ENCODE peak calls at places on chromosomes 13 and 19, in nine cellular contexts. One of them, this sample, is unnamed. For H3K36me3 and H3K9me3, the result is how much of the 10 kb centered on the place peaks cover.

GRCh38 chr13:98824376-98825160 is 72.1 kb upstream of the SLC15A1 start:
- DNase-seq in heart right ventricle: no peak
- DNase-seq in thoracic aorta: no peak
- DNase-seq in DND-41: no peak
- DNase-seq in left ventricle myocardium inferior: no peak
- DNase-seq in fibroblast of lung: no peak
- DNase-seq in Karpas-422: no peak
- DNase-seq in breast epithelium: no peak
- DNase-seq in astrocyte: no peak
- DNase-seq in this sample: no peak

GRCh38 chr19:1355258-1355973 is 28.3 kb upstream of the NDUFS7 start:
- DNase-seq in heart right ventricle: no peak
- DNase-seq in thoracic aorta: no peak
- DNase-seq in DND-41: peak
- DNase-seq in left ventricle myocardium inferior: no peak
- DNase-seq in fibroblast of lung: no peak
- DNase-seq in Karpas-422: peak
- DNase-seq in breast epithelium: no peak
- DNase-seq in astrocyte: no peak
- DNase-seq in this sample: no peak

GRCh38 chr13:24802074-24802473 is 38.1 kb downstream of the RNF17 start:
- DNase-seq in heart right ventricle: no peak
- DNase-seq in thoracic aorta: no peak
- DNase-seq in DND-41: no peak
- DNase-seq in left ventricle myocardium inferior: no peak
- DNase-seq in fibroblast of lung: peak
- DNase-seq in Karpas-422: no peak
- DNase-seq in breast epithelium: no peak
- DNase-seq in astrocyte: no peak
- DNase-seq in this sample: no peak

GRCh38 chr13:39565036-39565949 is 37.7 kb downstream of the LHFPL6 start:
- DNase-seq in heart right ventricle: no peak
- DNase-seq in thoracic aorta: no peak
- DNase-seq in DND-41: no peak
- DNase-seq in left ventricle myocardium inferior: no peak
- DNase-seq in fibroblast of lung: peak
- DNase-seq in Karpas-422: no peak
- DNase-seq in breast epithelium: no peak
- DNase-seq in astrocyte: peak
- DNase-seq in this sample: no peak

GRCh38 chr13:60347174-60347573 is 49.8 kb upstream of the TDRD3 start:
- DNase-seq in heart right ventricle: no peak
- DNase-seq in thoracic aorta: no peak
- DNase-seq in DND-41: no peak
- DNase-seq in left ventricle myocardium inferior: no peak
- DNase-seq in fibroblast of lung: no peak
- DNase-seq in Karpas-422: no peak
- DNase-seq in breast epithelium: no peak
- DNase-seq in astrocyte: no peak
- DNase-seq in this sample: no peak

GRCh38 chr13:63541336-63541735 is 2125.7 kb upstream of the PCDH20 start:
- DNase-seq in heart right ventricle: no peak
- DNase-seq in thoracic aorta: no peak
- DNase-seq in DND-41: no peak
- DNase-seq in left ventricle myocardium inferior: no peak
- DNase-seq in fibroblast of lung: no peak
- DNase-seq in Karpas-422: no peak
- DNase-seq in breast epithelium: no peak
- DNase-seq in astrocyte: no peak
- DNase-seq in this sample: no peak

GRCh38 chr19:2574478-2574931 is 98.6 kb downstream of the GADD45B start:
- DNase-seq in heart right ventricle: no peak
- DNase-seq in thoracic aorta: no peak
- DNase-seq in DND-41: no peak
- DNase-seq in left ventricle myocardium inferior: no peak
- DNase-seq in fibroblast of lung: no peak
- DNase-seq in Karpas-422: no peak
- DNase-seq in breast epithelium: no peak
- DNase-seq in astrocyte: no peak
- DNase-seq in this sample: no peak

GRCh38 chr19:1474765-1475351 is 4.2 kb downstream of the C19orf25 start:
- DNase-seq in heart right ventricle: peak
- DNase-seq in thoracic aorta: no peak
- DNase-seq in DND-41: no peak
- DNase-seq in left ventricle myocardium inferior: no peak
- DNase-seq in fibroblast of lung: no peak
- DNase-seq in Karpas-422: peak
- DNase-seq in breast epithelium: no peak
- DNase-seq in astrocyte: no peak
- DNase-seq in this sample: no peak

GRCh38 chr19:34773555-34773864 is 495 bp upstream of the ZNF599 start:
- DNase-seq in heart right ventricle: no peak
- DNase-seq in thoracic aorta: no peak
- DNase-seq in DND-41: no peak
- DNase-seq in left ventricle myocardium inferior: no peak
- DNase-seq in fibroblast of lung: no peak
- DNase-seq in Karpas-422: no peak
- DNase-seq in breast epithelium: no peak
- DNase-seq in astrocyte: no peak
- DNase-seq in this sample: no peak

GRCh38 chr13:52906122-52906903 is 57.9 kb upstream of the PCDH8 start:
- DNase-seq in heart right ventricle: no peak
- DNase-seq in thoracic aorta: no peak
- DNase-seq in DND-41: no peak
- DNase-seq in left ventricle myocardium inferior: no peak
- DNase-seq in fibroblast of lung: no peak
- DNase-seq in Karpas-422: no peak
- DNase-seq in breast epithelium: no peak
- DNase-seq in astrocyte: no peak
- DNase-seq in this sample: no peak

GRCh38 chr19:53538378-53539109 is 599 bp downstream of the ZNF331 start:
- DNase-seq in heart right ventricle: peak
- DNase-seq in thoracic aorta: no peak
- DNase-seq in DND-41: peak
- DNase-seq in left ventricle myocardium inferior: no peak
- DNase-seq in fibroblast of lung: no peak
- DNase-seq in Karpas-422: peak
- DNase-seq in breast epithelium: no peak
- DNase-seq in astrocyte: no peak
- DNase-seq in this sample: no peak

DNA sequence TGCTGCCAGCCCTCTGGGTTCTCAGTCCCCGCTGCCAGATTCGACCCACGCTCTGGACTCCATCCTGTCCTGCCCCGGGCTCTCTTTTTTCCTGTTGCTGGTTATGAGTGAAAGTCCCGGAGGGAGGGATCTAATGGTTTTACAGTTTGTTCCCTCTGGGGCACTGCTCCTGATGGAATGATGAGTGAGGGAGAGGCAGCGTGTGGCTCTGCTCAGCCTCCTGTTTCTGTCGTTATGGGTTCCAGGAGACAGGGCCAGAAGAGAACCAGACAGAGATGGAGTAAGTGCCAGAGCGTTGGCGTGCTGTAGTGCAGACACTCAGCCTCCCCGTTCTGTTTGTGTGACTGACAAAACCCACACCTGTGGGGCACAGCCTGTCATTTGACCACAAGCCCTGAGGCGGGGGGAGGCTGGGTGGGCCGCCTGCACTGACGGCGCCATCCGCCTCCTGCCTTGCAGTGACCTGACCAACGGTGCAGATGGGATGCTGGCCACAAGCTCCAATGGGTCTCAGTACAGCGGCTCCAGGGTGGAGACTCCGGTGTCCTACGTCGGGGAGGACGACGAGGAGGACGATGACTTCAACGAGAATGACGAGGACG is 18.2 kb downstream of the ATP4B start:
- DNase-seq in heart right ventricle: no peak
- DNase-seq in thoracic aorta: no peak
- DNase-seq in DND-41: no peak
- DNase-seq in left ventricle myocardium inferior: peak
- DNase-seq in fibroblast of lung: no peak
- DNase-seq in Karpas-422: no peak
- DNase-seq in breast epithelium: peak
- DNase-seq in astrocyte: no peak
- DNase-seq in this sample: no peak
- H3K36me3 ChIP-seq in heart right ventricle: under half
- H3K36me3 ChIP-seq in thoracic aorta: under half
- H3K36me3 ChIP-seq in DND-41: half or more
- H3K36me3 ChIP-seq in left ventricle myocardium inferior: half or more
- H3K36me3 ChIP-seq in fibroblast of lung: under half
- H3K36me3 ChIP-seq in Karpas-422: under half
- H3K36me3 ChIP-seq in breast epithelium: under half
- H3K36me3 ChIP-seq in astrocyte: under half
- H3K36me3 ChIP-seq in this sample: under half

DNA sequence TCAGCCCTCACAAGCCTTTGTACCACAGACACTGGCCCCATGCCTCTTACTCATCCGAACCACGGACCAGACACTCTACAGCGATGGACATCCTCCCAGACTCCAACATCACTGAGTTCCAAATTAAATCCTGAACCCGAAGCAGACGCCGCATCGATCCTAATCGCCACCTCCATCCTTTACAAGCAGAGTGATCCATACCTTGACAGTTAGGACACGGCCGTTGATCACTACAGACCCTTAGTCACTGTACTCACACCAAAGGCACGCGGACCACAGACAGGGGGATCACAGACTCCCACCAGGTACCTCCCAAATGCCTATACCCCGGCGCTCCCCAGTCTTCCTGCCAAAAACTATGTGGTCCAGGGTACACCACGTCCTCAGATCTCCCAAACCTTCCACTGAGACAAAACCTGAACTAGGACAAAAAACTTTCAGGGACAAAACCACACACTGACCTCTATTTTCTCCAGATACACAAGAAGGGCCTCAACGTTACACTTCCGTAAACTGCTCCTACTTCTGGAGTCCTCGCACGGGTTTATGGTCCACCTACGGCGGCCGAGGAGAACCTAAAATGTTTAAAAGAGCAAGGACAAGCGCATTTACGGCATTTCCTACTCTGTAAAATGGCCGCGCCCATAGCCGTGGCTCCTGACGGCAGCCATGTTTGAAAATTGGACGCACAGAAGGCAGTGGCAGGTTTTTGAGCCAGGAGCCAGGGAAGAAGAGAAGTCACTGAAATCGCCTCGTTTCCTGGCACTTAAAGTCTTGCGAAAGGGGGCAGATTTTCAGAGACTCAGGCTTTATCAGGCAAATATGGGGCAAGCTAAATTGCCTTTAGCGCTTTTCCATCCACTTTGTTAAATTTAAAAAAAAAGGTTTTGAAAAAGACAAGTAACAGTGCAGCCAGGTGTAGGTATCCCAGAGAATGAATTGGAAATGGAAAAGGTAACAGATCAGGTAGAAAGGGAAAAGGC is at the start of gene ZNF350:
- DNase-seq in heart right ventricle: peak
- DNase-seq in thoracic aorta: peak
- DNase-seq in DND-41: peak
- DNase-seq in left ventricle myocardium inferior: peak
- DNase-seq in fibroblast of lung: peak
- DNase-seq in Karpas-422: peak
- DNase-seq in breast epithelium: peak
- DNase-seq in astrocyte: peak
- DNase-seq in this sample: peak
- H3K9me3 ChIP-seq in heart right ventricle: half or more
- H3K9me3 ChIP-seq in thoracic aorta: under half
- H3K9me3 ChIP-seq in DND-41: under half
- H3K9me3 ChIP-seq in left ventricle myocardium inferior: half or more
- H3K9me3 ChIP-seq in fibroblast of lung: under half
- H3K9me3 ChIP-seq in Karpas-422: half or more
- H3K9me3 ChIP-seq in breast epithelium: half or more
- H3K9me3 ChIP-seq in astrocyte: under half
- H3K9me3 ChIP-seq in this sample: half or more

GRCh38 chr19:31946491-31946890 is 398.9 kb upstream of the ZNF507 start:
- DNase-seq in heart right ventricle: peak
- DNase-seq in thoracic aorta: no peak
- DNase-seq in DND-41: peak
- DNase-seq in left ventricle myocardium inferior: no peak
- DNase-seq in fibroblast of lung: no peak
- DNase-seq in Karpas-422: no peak
- DNase-seq in breast epithelium: no peak
- DNase-seq in astrocyte: no peak
- DNase-seq in this sample: no peak

GRCh38 chr19:31943305-31943704 is 402.1 kb upstream of the ZNF507 start:
- DNase-seq in heart right ventricle: no peak
- DNase-seq in thoracic aorta: no peak
- DNase-seq in DND-41: no peak
- DNase-seq in left ventricle myocardium inferior: no peak
- DNase-seq in fibroblast of lung: no peak
- DNase-seq in Karpas-422: no peak
- DNase-seq in breast epithelium: no peak
- DNase-seq in astrocyte: no peak
- DNase-seq in this sample: no peak

GRCh38 chr19:31944286-31944685 is 401.1 kb upstream of the ZNF507 start:
- DNase-seq in heart right ventricle: no peak
- DNase-seq in thoracic aorta: no peak
- DNase-seq in DND-41: no peak
- DNase-seq in left ventricle myocardium inferior: no peak
- DNase-seq in fibroblast of lung: no peak
- DNase-seq in Karpas-422: no peak
- DNase-seq in breast epithelium: no peak
- DNase-seq in astrocyte: no peak
- DNase-seq in this sample: no peak

GRCh38 chr19:31947436-31947835 is 398.0 kb upstream of the ZNF507 start:
- DNase-seq in heart right ventricle: no peak
- DNase-seq in thoracic aorta: no peak
- DNase-seq in DND-41: no peak
- DNase-seq in left ventricle myocardium inferior: no peak
- DNase-seq in fibroblast of lung: no peak
- DNase-seq in Karpas-422: no peak
- DNase-seq in breast epithelium: no peak
- DNase-seq in astrocyte: no peak
- DNase-seq in this sample: no peak

DNA sequence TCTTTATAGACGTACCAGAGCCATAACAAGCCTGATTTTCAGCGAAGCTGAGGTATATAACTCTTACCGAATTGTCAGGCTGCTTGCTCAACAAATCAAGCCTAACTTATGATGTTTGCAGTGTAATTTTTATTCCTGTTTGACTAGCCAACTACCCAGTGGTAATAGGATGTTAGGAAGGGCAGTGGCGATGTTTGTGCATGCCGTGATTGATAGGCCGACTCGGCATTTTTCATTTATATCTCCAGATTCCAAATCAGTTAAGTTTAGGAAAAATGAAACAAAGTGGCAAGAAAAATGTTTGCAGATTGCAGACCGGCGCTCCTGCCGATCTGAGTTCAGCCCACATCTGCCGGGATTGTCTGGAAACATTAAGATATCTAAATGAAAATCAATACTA is 401.6 kb upstream of the ZNF507 start:
- DNase-seq in heart right ventricle: no peak
- DNase-seq in thoracic aorta: no peak
- DNase-seq in DND-41: no peak
- DNase-seq in left ventricle myocardium inferior: no peak
- DNase-seq in fibroblast of lung: no peak
- DNase-seq in Karpas-422: no peak
- DNase-seq in breast epithelium: no peak
- DNase-seq in astrocyte: no peak
- DNase-seq in this sample: no peak
- H3K4me3 ChIP-seq in heart right ventricle: no peak
- H3K4me3 ChIP-seq in thoracic aorta: no peak
- H3K4me3 ChIP-seq in DND-41: no peak
- H3K4me3 ChIP-seq in left ventricle myocardium inferior: no peak
- H3K4me3 ChIP-seq in fibroblast of lung: no peak
- H3K4me3 ChIP-seq in Karpas-422: no peak
- H3K4me3 ChIP-seq in breast epithelium: no peak
- H3K4me3 ChIP-seq in astrocyte: no peak
- H3K4me3 ChIP-seq in this sample: no peak

GRCh38 chr19:16203256-16204004 is 5.7 kb downstream of the AP1M1 start:
- DNase-seq in heart right ventricle: no peak
- DNase-seq in thoracic aorta: no peak
- DNase-seq in DND-41: no peak
- DNase-seq in left ventricle myocardium inferior: no peak
- DNase-seq in fibroblast of lung: no peak
- DNase-seq in Karpas-422: no peak
- DNase-seq in breast epithelium: no peak
- DNase-seq in astrocyte: no peak
- DNase-seq in this sample: no peak
- H3K36me3 ChIP-seq in heart right ventricle: under half
- H3K36me3 ChIP-seq in thoracic aorta: half or more
- H3K36me3 ChIP-seq in DND-41: half or more
- H3K36me3 ChIP-seq in left ventricle myocardium inferior: half or more
- H3K36me3 ChIP-seq in fibroblast of lung: half or more
- H3K36me3 ChIP-seq in Karpas-422: under half
- H3K36me3 ChIP-seq in breast epithelium: under half
- H3K36me3 ChIP-seq in astrocyte: under half
- H3K36me3 ChIP-seq in this sample: under half

This sample was measured in naive thymus-derived CD4-positive, alpha-beta T cell.